ENCODE peak calls at places on chromosome 20, in six cellular contexts. S is H1, T is mesenchymal stem cell, Z is H9, B is IMR-90, J is mesendoderm. E is an unnamed sample.
A peak's percentile ranks its signal among the peaks of the same experiment; 100 is the strongest.

GRCh38 chr20:21159658-21160380 is 33.9 kb downstream of the KIZ start:
- DNase-seq in Z (no peak), T (no peak), J (no peak), B (peak; percentile 52), S (no peak), E (no peak)

GRCh38 chr20:48831702-48832422 is 4.1 kb upstream of the PREX1 start:
- DNase-seq in J (no peak), T (peak; percentile 32), Z (no peak), B (peak; percentile 39), S (no peak), E (no peak)

GRCh38 chr20:34862724-34863123 is 9.9 kb downstream of the GGT7 start:
- DNase-seq in T (no peak), J (no peak), B (no peak), Z (no peak), S (no peak), E (no peak)

GRCh38 chr20:5657190-5657872 is 92.9 kb upstream of the SHLD1 start:
- DNase-seq in Z (no peak), T (peak; percentile 99), S (no peak), J (no peak), B (peak; percentile 99), E (no peak)

GRCh38 chr20:24980321-24981053 is 12.1 kb downstream of the APMAP start:
- DNase-seq in T (no peak), J (no peak), Z (peak; percentile 5), B (no peak), S (peak; percentile 7), E (no peak)

GRCh38 chr20:12970372-12970821 is 38.4 kb upstream of the SPTLC3 start:
- DNase-seq in Z (no peak), T (peak; percentile 60), J (peak; percentile 60), S (no peak), B (peak; percentile 51), E (peak; percentile 15)

GRCh38 chr20:25546048-25546447 is 39.3 kb downstream of the NINL start:
- DNase-seq in B (no peak), Z (no peak), J (no peak), T (no peak), S (no peak), E (no peak)

GRCh38 chr20:57090590-57091560 is 175.6 kb downstream of the BMP7 start:
- DNase-seq in B (no peak), J (no peak), T (no peak), Z (no peak), S (no peak), E (no peak)

GRCh38 chr20:24770628-24771556 is 178.2 kb upstream of the CST7 start:
- DNase-seq in S (no peak), J (no peak), Z (peak; percentile 12), T (no peak), B (no peak), E (no peak)

GRCh38 chr20:59648720-59649119 is 44.4 kb downstream of the PHACTR3 start:
- DNase-seq in Z (no peak), B (no peak), S (no peak), J (no peak), T (no peak), E (no peak)

GRCh38 chr20:60063739-60064138 is 105.5 kb downstream of the CDH26 start:
- DNase-seq in B (no peak), S (no peak), T (no peak), Z (peak; percentile 3), J (no peak), E (no peak)

GRCh38 chr20:45044084-45044573 is 56.8 kb downstream of the KCNS1 start:
- DNase-seq in S (no peak), Z (peak; percentile 38), J (peak; percentile 88), T (peak; percentile 83), B (peak; percentile 86), E (peak; percentile 44)

GRCh38 chr20:4406627-4407026 is 315.1 kb upstream of the PRND start:
- DNase-seq in Z (no peak), S (no peak), B (peak; percentile 88), J (no peak), T (peak; percentile 35), E (no peak)

GRCh38 chr20:41715525-41715924 is 97.3 kb upstream of the CHD6 start:
- DNase-seq in T (no peak), Z (no peak), B (no peak), S (no peak), J (no peak), E (no peak)

GRCh38 chr20:8399963-8400362 is 267.9 kb downstream of the PLCB1 start:
- DNase-seq in T (no peak), J (no peak), Z (no peak), S (no peak), B (no peak), E (no peak)

GRCh38 chr20:53910312-53911002 is 159.9 kb downstream of the BCAS1 start:
- DNase-seq in B (no peak), S (no peak), Z (no peak), T (no peak), J (no peak), E (no peak)

GRCh38 chr20:21395666-21396044 is 1.7 kb downstream of the NKX2-4 start:
- DNase-seq in S (no peak), B (no peak), T (peak; percentile 23), Z (peak; percentile 55), J (peak; percentile 46), E (no peak)

GRCh38 chr20:59866338-59866737 is 67.1 kb downstream of the SYCP2 start:
- DNase-seq in J (no peak), T (no peak), Z (no peak), B (no peak), S (no peak), E (no peak)

GRCh38 chr20:59455392-59456341 is 148.7 kb upstream of the PHACTR3 start:
- DNase-seq in Z (no peak), B (peak; percentile 10), T (no peak), S (peak; percentile 50), J (peak; percentile 42), E (peak; percentile 52)

GRCh38 chr20:7841291-7841966 is 98.8 kb downstream of the HAO1 start:
- DNase-seq in B (peak; percentile 73), Z (no peak), T (peak; percentile 66), J (no peak), S (no peak), E (no peak)

GRCh38 chr20:40287683-40288082 is 401.4 kb downstream of the MAFB start:
- DNase-seq in T (no peak), Z (no peak), S (no peak), J (no peak), B (no peak), E (no peak)

GRCh38 chr20:24673678-24674570 is 204.5 kb downstream of the SYNDIG1 start:
- DNase-seq in B (peak; percentile 75), T (peak; percentile 6), Z (no peak), J (no peak), S (no peak), E (no peak)

GRCh38 chr20:47568019-47568418 is 66.3 kb downstream of the NCOA3 start:
- DNase-seq in T (peak; percentile 94), B (peak; percentile 90), S (no peak), Z (no peak), J (no peak), E (no peak)

GRCh38 chr20:10172998-10173655 is 45.5 kb upstream of the SNAP25 start:
- DNase-seq in Z (no peak), J (no peak), T (no peak), B (no peak), S (no peak), E (no peak)
- H2BK15ac ChIP-seq in Z (no peak overlapping the region), J (no peak overlapping the region), T (no peak overlapping the region), B (no peak overlapping the region), S (no peak overlapping the region), E (no peak overlapping the region)

DNA sequence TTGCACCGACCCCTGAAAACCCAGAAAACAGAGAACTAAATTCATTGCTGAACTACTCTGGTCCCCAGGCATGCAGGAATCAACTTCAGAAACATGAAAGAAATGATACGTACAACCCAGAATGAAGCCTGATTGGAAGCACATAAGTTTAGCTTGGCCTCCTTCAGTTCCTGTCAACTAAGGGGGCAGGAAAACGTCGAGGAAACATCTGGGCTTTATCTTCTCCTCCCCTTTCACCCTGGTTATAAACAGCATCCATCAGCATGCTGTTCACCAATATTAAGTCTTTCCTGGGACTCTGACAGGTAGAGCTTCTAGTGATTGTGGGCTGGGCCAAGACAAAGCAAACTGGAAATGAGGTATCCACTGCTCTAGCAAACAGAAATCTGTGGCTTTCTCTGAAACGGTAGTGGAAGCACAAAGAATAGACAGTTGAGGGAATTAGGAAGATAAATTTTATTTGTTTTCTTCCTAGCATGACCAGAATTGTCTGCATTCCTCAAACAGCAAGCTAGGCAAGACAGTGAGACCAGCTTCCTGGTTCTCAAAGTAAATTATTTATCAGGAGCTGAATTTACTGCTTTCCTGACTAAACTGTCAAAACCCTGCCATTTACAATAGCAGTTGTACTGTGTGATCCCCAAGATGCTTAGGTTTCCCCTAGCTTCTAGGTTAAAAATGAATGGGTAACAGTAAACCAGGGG is 134.4 kb downstream of the PTPRT start:
- DNase-seq in J (no peak), B (no peak), T (no peak), Z (no peak), S (no peak), E (no peak)
- H2BK15ac ChIP-seq in J (no peak overlapping the region), B (no peak overlapping the region), T (no peak overlapping the region), Z (no peak overlapping the region), S (no peak overlapping the region), E (no peak overlapping the region)

DNA sequence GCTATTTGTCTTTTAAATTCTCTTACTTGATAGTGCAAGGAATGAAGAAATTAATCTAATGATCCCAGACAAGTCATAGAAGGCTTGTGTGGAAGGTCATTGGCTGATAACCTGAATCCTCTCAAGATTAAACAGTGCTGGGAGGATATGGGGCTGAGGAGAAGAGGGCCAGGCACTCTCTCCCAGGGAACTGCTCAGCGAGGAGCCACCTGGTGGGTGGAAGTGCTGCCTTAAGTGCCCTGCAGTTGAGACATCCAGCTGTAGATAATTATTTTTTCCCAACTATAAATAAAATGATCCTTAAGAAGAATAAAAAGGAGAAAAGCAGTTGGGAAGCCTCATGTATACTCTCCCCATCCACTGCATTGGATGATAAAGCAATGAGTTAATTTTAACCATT is 47.9 kb downstream of the BTBD3 start:
- DNase-seq in Z (no peak), T (no peak), J (peak; percentile 7), B (peak; percentile 4), S (no peak), E (no peak)
- H2BK15ac ChIP-seq in Z (no peak overlapping the region), T (no peak overlapping the region), J (no peak overlapping the region), B (no peak overlapping the region), S (no peak overlapping the region), E (no peak overlapping the region)

DNA sequence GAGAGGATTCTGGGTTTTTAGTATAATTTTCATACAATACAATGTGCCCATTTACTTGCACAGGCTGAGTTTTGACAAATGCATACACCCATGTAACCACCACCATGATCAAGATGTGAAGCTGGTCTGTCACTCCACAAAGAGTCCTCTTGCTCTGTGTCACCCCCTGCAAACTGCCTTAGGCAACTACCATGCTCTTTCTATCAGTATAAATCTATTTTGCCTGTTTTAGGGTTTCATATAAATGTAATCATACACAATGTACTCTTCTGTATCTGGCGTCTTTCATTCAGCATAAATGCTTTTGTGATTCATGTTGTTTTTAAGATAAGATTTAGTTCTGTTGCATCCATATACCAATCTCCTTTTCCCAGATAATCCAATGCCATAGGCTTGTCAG is 181.9 kb upstream of the KCNG1 start:
- DNase-seq in S (no peak), Z (no peak), B (no peak), J (no peak), T (no peak), E (no peak)
- H2BK15ac ChIP-seq in S (no peak overlapping the region), Z (no peak overlapping the region), B (no peak overlapping the region), J (no peak overlapping the region), T (no peak overlapping the region), E (no peak overlapping the region)

DNA sequence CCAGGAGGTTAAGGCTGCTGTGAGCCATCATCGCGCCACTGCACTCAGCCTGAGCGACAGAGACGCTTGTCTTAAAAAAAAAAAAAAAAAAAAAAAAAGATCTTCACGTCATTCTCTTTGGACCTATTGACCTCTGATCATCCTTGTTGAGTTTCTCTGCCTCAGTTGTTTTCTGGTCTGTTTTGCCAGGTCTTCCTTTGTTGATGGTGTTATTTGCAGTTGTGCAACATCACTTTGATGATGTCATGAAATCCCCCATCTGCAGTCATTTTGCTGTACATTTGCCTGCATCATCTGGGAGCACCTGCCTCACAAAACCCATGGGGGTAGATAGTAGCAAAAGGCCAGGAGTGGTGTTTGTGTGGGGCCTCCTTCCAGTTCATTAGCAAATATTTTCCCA is 39.2 kb upstream of the CHMP4B start:
- DNase-seq in B (no peak), S (no peak), Z (no peak), J (no peak), T (no peak), E (no peak)
- H2BK15ac ChIP-seq in B (no peak overlapping the region), S (no peak overlapping the region), Z (no peak overlapping the region), J (no peak overlapping the region), T (no peak overlapping the region), E (no peak overlapping the region)

E was measured in neuronal stem cell.